ENCODE peak calls at places on chromosomes 12 and 14, in five cellular contexts. J is activated CD4-positive, alpha-beta T cell treated with anti-CD3 and anti-CD28 coated beads, Interleukin-2, amount 10 ng/mL, durations not matched to agents 24 days and 14 days; T is GM10248; Z is AG09309; X is cerebellar cortex. R is an unnamed sample.

GRCh38 chr12:29731556-29731955 is 52.2 kb downstream of the TMTC1 start:
- DNase-seq in J (no peak), T (no peak), Z (no peak), X (no peak), R (no peak)

GRCh38 chr12:11812558-11813421 is 163.3 kb downstream of the ETV6 start:
- DNase-seq in J (peak), T (peak), Z (no peak), X (no peak), R (no peak)

GRCh38 chr14:68230941-68231717 is 411.6 kb downstream of the RAD51B start:
- DNase-seq in J (no peak), T (no peak), Z (no peak), X (no peak), R (no peak)

GRCh38 chr12:80681287-80681686 is 26.1 kb upstream of the MYF6 start:
- DNase-seq in J (no peak), T (no peak), Z (no peak), X (no peak), R (no peak)

GRCh38 chr12:42490261-42490842 is 99.2 kb downstream of the PRICKLE1 start:
- DNase-seq in J (no peak), T (no peak), Z (no peak), X (peak), R (no peak)

GRCh38 chr14:89405712-89406111 is 11.3 kb downstream of the FOXN3 start:
- DNase-seq in J (no peak), T (no peak), Z (no peak), X (no peak), R (no peak)

GRCh38 chr12:12558291-12558690 is 4.4 kb downstream of the DUSP16 start:
- DNase-seq in J (no peak), T (no peak), Z (no peak), X (no peak), R (no peak)

GRCh38 chr12:115257791-115258190 is 573.8 kb upstream of the TBX3 start:
- DNase-seq in J (no peak), T (no peak), Z (peak), X (no peak), R (no peak)

GRCh38 chr12:57243521-57244305 is 7.3 kb downstream of the STAC3 start:
- DNase-seq in J (peak), T (peak), Z (no peak), X (peak), R (peak)

GRCh38 chr14:81474156-81474492 is 59.5 kb downstream of the SEL1L start:
- DNase-seq in J (peak), T (peak), Z (no peak), X (no peak), R (no peak)

GRCh38 chr14:103625361-103626095 is 3.5 kb upstream of the KLC1 start:
- DNase-seq in J (peak), T (no peak), Z (no peak), X (no peak), R (peak)

GRCh38 chr12:52347016-52347415 is 20.3 kb downstream of the KRT85 start:
- DNase-seq in J (no peak), T (no peak), Z (no peak), X (no peak), R (no peak)

GRCh38 chr12:77231548-77231947 is 166.2 kb upstream of the E2F7 start:
- DNase-seq in J (no peak), T (no peak), Z (peak), X (no peak), R (peak)

GRCh38 chr12:93214523-93215289 is 163.0 kb upstream of the NUDT4 start:
- DNase-seq in J (no peak), T (no peak), Z (no peak), X (no peak), R (no peak)

GRCh38 chr14:71918955-71919354 is 13.3 kb upstream of the RGS6 start:
- DNase-seq in J (no peak), T (no peak), Z (no peak), X (no peak), R (no peak)

GRCh38 chr12:12899530-12900380 is 8.4 kb downstream of the GPRC5A start:
- DNase-seq in J (peak), T (peak), Z (peak), X (no peak), R (no peak)

GRCh38 chr12:115354007-115354452 is 670.1 kb upstream of the TBX3 start:
- DNase-seq in J (peak), T (peak), Z (peak), X (no peak), R (no peak)

R was measured in HL-60.